ENCODE peak calls at places on chromosomes 6 and 20, in eight cellular contexts. Q is CD8-positive, alpha-beta T cell; I is heart left ventricle; O is spleen; H is thoracic aorta; F is colonic mucosa; A is tibial artery; B is heart right ventricle. L is an unnamed sample. For H3K4me1, the result is how much of the 10 kb centered on the place peaks cover.

GRCh38 chr20:49318430-49319203 is 40.8 kb upstream of the ZNFX1 start:
- DNase-seq in Q (peak), I (no peak), O (peak), H (no peak), F (no peak), A (no peak), B (no peak), L (no peak)

GRCh38 chr6:19705606-19706005 is 131.6 kb upstream of the ID4 start:
- DNase-seq in Q (no peak), I (no peak), O (no peak), H (no peak), F (no peak), A (no peak), B (no peak), L (no peak)

GRCh38 chr6:81748946-81749345 is 3.5 kb downstream of the TENT5A start:
- DNase-seq in Q (no peak), I (no peak), O (no peak), H (no peak), F (no peak), A (no peak), B (no peak), L (no peak)

GRCh38 chr6:138239774-138240173 is 21.5 kb upstream of the PBOV1 start:
- DNase-seq in Q (no peak), I (no peak), O (no peak), H (no peak), F (no peak), A (no peak), B (no peak), L (no peak)

GRCh38 chr6:125753218-125753936 is 3.9 kb downstream of the HEY2 start:
- DNase-seq in Q (no peak), I (peak), O (no peak), H (no peak), F (no peak), A (no peak), B (no peak), L (no peak)

GRCh38 chr20:50320910-50321796 is 130.5 kb downstream of the CEBPB start:
- DNase-seq in Q (no peak), I (peak), O (peak), H (peak), F (peak), A (peak), B (peak), L (peak)

GRCh38 chr20:63500902-63501817 is 2.3 kb upstream of the EEF1A2 start:
- DNase-seq in Q (no peak), I (no peak), O (no peak), H (no peak), F (no peak), A (no peak), B (no peak), L (peak)

GRCh38 chr20:46937827-46938226 is 43.2 kb downstream of the EYA2 start:
- DNase-seq in Q (no peak), I (no peak), O (no peak), H (no peak), F (no peak), A (no peak), B (no peak), L (no peak)

GRCh38 chr6:155530219-155530834 is 74.7 kb upstream of the NOX3 start:
- DNase-seq in Q (no peak), I (no peak), O (no peak), H (no peak), F (no peak), A (no peak), B (no peak), L (peak)

GRCh38 chr6:42278131-42278853 is 60.6 kb upstream of the MRPS10 start:
- DNase-seq in Q (no peak), I (no peak), O (no peak), H (no peak), F (no peak), A (no peak), B (no peak), L (no peak)

DNA sequence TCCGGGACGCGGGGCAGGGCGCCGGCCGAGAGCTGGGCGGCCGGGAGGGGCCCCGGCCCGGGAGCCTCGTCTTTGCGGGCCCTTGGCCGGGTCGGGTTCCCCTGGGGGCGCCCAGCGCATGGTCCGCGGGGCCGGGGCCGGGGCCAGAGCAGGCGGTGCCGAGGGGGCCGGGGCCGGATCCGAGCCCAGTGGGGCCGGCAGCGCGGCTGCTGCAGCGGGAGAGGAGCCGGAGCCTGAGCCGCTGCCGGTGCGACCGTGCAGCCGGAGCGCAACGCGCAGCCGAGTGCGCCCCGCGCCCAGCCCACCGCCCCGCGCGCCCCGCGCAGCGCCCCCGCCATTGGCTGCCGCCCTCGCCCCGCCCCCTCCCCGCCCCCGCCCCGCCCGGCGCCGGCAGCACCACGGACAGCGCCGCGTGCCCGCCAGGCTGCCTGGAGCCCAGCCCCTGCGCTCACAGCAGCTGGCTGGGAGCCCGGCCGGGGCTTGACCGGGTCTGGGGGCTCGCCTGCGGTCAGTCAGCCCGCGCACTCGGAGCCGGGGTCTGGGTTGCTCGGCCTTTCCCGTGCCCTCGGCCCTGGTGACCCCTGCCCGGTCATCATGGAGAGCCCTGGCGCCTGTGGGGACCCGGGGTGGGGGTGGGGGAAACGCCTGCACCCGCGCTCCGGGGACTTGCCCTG is at the start of gene HRH3:
- DNase-seq in Q (peak), I (peak), O (peak), H (no peak), F (no peak), A (no peak), B (peak), L (no peak)
- H3K4me3 ChIP-seq in Q (no peak), I (peak), O (no peak), H (peak), F (no peak), A (peak), B (peak), L (no peak)

GRCh38 chr20:62183426-62184142 is 756 bp downstream of the MTG2 start:
- DNase-seq in Q (no peak), I (no peak), O (peak), H (no peak), F (no peak), A (no peak), B (no peak), L (no peak)

GRCh38 chr20:62179162-62179504 is 3.7 kb upstream of the MTG2 start:
- DNase-seq in Q (no peak), I (no peak), O (peak), H (no peak), F (no peak), A (no peak), B (no peak), L (no peak)

GRCh38 chr20:62181808-62182207 is 1.0 kb upstream of the MTG2 start:
- DNase-seq in Q (no peak), I (no peak), O (no peak), H (no peak), F (no peak), A (no peak), B (no peak), L (no peak)

GRCh38 chr20:62186096-62186426 is 3.2 kb downstream of the MTG2 start:
- DNase-seq in Q (no peak), I (no peak), O (no peak), H (no peak), F (no peak), A (no peak), B (no peak), L (no peak)

DNA sequence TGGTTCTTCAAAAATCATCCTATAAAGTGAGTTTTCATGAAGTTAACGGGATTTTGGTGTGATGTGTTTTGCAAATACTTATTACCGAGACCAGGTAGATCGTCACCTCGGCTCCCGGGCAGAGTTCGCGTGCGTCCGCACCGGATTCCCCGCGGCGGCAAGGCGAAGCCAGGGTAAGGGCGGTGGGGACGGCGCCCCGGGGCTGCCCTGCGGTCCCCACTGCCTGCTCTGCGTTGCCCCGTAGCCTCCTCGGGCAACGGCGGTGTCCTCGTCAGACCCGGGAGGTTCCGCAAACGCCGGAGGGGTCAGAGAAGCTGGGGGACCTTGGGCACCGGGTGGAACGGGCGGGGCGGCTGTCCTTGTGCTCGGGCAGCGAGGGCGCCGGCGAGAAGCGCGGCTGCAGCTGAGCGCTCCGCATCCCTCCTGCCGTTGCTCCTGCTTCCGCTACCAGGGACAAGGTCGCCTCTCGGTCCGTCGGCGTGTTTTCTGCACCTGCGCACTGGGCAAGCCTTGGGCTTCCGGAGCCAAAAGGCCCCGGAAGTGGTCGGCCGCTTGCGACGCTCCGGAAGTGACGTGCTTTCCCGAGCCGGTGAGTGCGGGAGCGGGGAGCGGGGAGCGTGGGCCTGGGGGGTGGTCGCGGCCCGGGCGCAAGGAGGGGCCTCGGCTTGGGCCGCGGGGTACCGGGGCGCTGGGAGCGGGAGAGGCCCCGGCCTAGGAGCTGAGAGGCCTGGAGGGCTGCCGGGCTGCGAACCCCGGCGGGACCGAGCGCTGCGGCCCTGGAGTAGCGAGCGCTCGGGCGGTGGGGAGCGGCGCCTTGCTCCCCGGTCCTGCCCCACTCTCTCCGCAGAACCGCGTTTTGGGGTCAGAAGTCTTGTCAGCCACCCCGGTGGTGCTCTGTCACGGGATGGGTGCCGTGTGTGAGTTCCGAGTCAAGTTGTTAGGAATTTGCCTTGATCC is at the start of gene MTG2:
- DNase-seq in Q (peak), I (peak), O (peak), H (peak), F (peak), A (peak), B (peak), L (peak)
- TF ChIP-seq CTCF in Q (no peak), I (no peak), O (peak), H (peak), F (no peak), A (no peak), B (no peak), L (peak)

DNA sequence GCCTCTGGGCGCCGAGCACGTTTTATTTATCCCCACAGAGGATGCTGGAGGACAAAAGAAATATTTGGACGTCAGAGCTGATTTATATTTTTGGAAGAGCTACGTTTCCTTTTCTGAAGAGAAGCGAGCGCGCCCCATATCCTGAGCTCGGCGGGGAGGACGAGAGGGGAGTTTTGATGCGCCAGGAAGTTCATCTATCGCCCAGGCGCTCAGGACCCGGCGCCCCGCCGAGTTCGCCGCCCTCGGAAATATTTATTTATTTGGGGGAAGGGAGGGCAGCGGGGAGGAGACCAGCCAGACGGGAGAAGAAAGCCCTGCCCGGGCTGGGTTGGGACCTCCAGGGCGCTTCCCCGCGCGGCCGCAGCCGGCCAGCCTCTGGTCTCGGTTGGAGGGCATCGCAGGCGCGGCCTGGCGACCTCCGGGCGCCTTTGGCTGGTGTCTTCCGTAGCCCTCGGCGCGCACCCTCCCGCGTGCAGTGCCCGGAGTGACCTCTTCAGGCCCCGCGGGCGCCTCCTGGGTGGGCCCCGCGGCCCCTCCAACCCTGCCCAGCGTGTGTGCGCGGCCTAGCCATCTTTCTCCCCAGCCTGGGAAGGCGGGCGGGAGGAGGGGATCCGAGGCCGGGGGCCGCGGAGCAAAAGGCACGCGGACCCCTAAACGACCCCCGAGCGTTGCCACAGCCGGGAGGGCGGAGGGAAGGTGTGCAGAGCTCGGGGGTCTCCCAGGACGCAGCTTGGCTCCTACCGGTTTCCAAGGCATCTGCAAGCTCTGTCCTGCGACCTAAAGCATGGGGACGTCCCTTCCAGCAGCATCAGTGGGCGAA is 5.4 kb upstream of the FOXF2 start:
- DNase-seq in Q (no peak), I (no peak), O (no peak), H (no peak), F (no peak), A (no peak), B (no peak), L (no peak)
- H3K4me1 ChIP-seq in Q (under half), I (under half), O (under half), H (under half), F (under half), A (under half), B (half or more), L (under half)

GRCh38 chr6:84758486-84758885 is 5.9 kb downstream of the TBX18 start:
- DNase-seq in Q (no peak), I (no peak), O (no peak), H (no peak), F (no peak), A (no peak), B (no peak), L (no peak)
- H3K4me3 ChIP-seq in Q (no peak), I (no peak), O (no peak), H (peak), F (no peak), A (peak), B (no peak), L (no peak)

GRCh38 chr20:38127920-38128528 is 37.0 kb downstream of the TGM2 start:
- DNase-seq in Q (no peak), I (no peak), O (peak), H (no peak), F (no peak), A (no peak), B (no peak), L (peak)

GRCh38 chr20:38123021-38123587 is 42.0 kb downstream of the TGM2 start:
- DNase-seq in Q (no peak), I (peak), O (peak), H (no peak), F (peak), A (no peak), B (no peak), L (no peak)

GRCh38 chr20:38127011-38127621 is 38.0 kb downstream of the TGM2 start:
- DNase-seq in Q (no peak), I (no peak), O (peak), H (peak), F (no peak), A (peak), B (no peak), L (peak)

GRCh38 chr20:38126146-38126912 is 38.7 kb downstream of the TGM2 start:
- DNase-seq in Q (no peak), I (no peak), O (peak), H (no peak), F (no peak), A (peak), B (no peak), L (no peak)

GRCh38 chr20:38125157-38126056 is 39.7 kb downstream of the TGM2 start:
- DNase-seq in Q (no peak), I (peak), O (peak), H (peak), F (peak), A (peak), B (peak), L (no peak)
- TF ChIP-seq CTCF in Q (no peak), I (peak), O (no peak), H (peak), F (no peak), A (peak), B (no peak), L (no peak)

GRCh38 chr20:24962510-24962909 is 13.4 kb downstream of the CST7 start:
- DNase-seq in Q (no peak), I (no peak), O (no peak), H (no peak), F (no peak), A (no peak), B (no peak), L (no peak)
- H3K4me1 ChIP-seq in Q (under half), I (under half), O (under half), H (under half), F (under half), A (under half), B (under half), L (under half)